ENCODE peak calls at places on chromosomes 13 and 19, in six cellular contexts. L is NCI-H345; Y is NK-92 treated with Interleukin-12 subunit alpha and Interleukin-12 subunit beta, amount 100 ng/mL, for 24 hours; W is lung microvascular endothelial cell; J is C1 segment of cervical spinal cord; Q is T-helper 22 cell. R is an unnamed sample.

GRCh38 chr19:50659318-50660082 is 10.3 kb downstream of the C19orf81 start:
- DNase-seq in W (no peak), Y (no peak), L (no peak), J (no peak), Q (no peak), R (no peak)

GRCh38 chr19:17026041-17026658 is 460 bp downstream of the CPAMD8 start:
- DNase-seq in Y (no peak), Q (no peak), L (no peak), W (no peak), J (no peak), R (no peak)

GRCh38 chr13:76829572-76830327 is 56.5 kb downstream of the KCTD12 start:
- DNase-seq in Y (no peak), J (no peak), W (peak), Q (no peak), L (no peak), R (no peak)

GRCh38 chr13:106173346-106173745 is 362.1 kb downstream of the EFNB2 start:
- DNase-seq in Q (no peak), W (no peak), L (no peak), J (no peak), Y (no peak), R (no peak)

GRCh38 chr19:49613374-49613773 is 22.4 kb downstream of the PRR12 start:
- DNase-seq in W (peak), L (no peak), Y (no peak), Q (no peak), J (no peak), R (no peak)

GRCh38 chr13:80945328-80945727 is 604.4 kb upstream of the SPRY2 start:
- DNase-seq in J (peak), W (peak), Y (no peak), Q (no peak), L (no peak), R (no peak)

GRCh38 chr13:107170270-107170931 is 602.5 kb upstream of the ARGLU1 start:
- DNase-seq in L (no peak), Y (no peak), J (no peak), W (no peak), Q (no peak), R (no peak)

GRCh38 chr13:85521586-85521985 is 277.6 kb downstream of the SLITRK6 start:
- DNase-seq in J (no peak), Y (no peak), Q (no peak), L (peak), W (no peak), R (no peak)

GRCh38 chr13:76043882-76044281 is 407.8 kb downstream of the LMO7 start:
- DNase-seq in L (peak), J (no peak), Y (no peak), Q (no peak), W (no peak), R (no peak)

R was measured in HCT116.